ENCODE peak calls at places on chromosomes 1 and 21, in seven cellular contexts. T is heart left ventricle, O is esophagus muscularis mucosa, Y is left ventricle myocardium inferior, K is K562, L is right lobe of liver, B is RWPE1. G is an unnamed sample.

GRCh38 chr1:44786841-44787426 is 1.0 kb downstream of the BEST4 start:
- DNase-seq in T (no peak), O (no peak), Y (no peak), K (no peak), L (no peak), B (no peak), G (peak)

GRCh38 chr1:62187548-62187947 is 7.1 kb upstream of the L1TD1 start:
- DNase-seq in T (no peak), O (no peak), Y (no peak), K (no peak), L (peak), B (no peak), G (no peak)

GRCh38 chr1:100361249-100362089 is 9.2 kb downstream of the CDC14A start:
- DNase-seq in T (no peak), O (no peak), Y (no peak), K (no peak), L (no peak), B (no peak), G (no peak)

GRCh38 chr1:151222130-151222529 is 23.8 kb downstream of the PIP5K1A start:
- DNase-seq in T (no peak), O (no peak), Y (no peak), K (no peak), L (no peak), B (no peak), G (no peak)

GRCh38 chr21:31992391-31992790 is 119.6 kb downstream of the HUNK start:
- DNase-seq in T (no peak), O (no peak), Y (no peak), K (no peak), L (no peak), B (no peak), G (no peak)

GRCh38 chr21:42049578-42050430 is 21.3 kb upstream of the UMODL1 start:
- DNase-seq in T (no peak), O (no peak), Y (no peak), K (no peak), L (no peak), B (no peak), G (no peak)

GRCh38 chr1:175935566-175936115 is 192.2 kb upstream of the TNR start:
- DNase-seq in T (no peak), O (no peak), Y (no peak), K (no peak), L (no peak), B (no peak), G (no peak)

GRCh38 chr21:35222541-35222941 is 173.4 kb upstream of the RUNX1 start:
- DNase-seq in T (no peak), O (no peak), Y (no peak), K (no peak), L (no peak), B (no peak), G (no peak)

GRCh38 chr1:160935527-160936258 is 18.9 kb downstream of the ITLN2 start:
- DNase-seq in T (no peak), O (no peak), Y (no peak), K (no peak), L (no peak), B (no peak), G (no peak)

GRCh38 chr1:119288751-119289150 is 79.8 kb upstream of the HAO2 start:
- DNase-seq in T (no peak), O (no peak), Y (no peak), K (no peak), L (no peak), B (no peak), G (no peak)

GRCh38 chr1:53644909-53645689 is 93.9 kb downstream of the GLIS1 start:
- DNase-seq in T (no peak), O (no peak), Y (no peak), K (no peak), L (peak), B (no peak), G (peak)

GRCh38 chr1:14366361-14367018 is 232.0 kb upstream of the KAZN start:
- DNase-seq in T (no peak), O (no peak), Y (peak), K (no peak), L (no peak), B (no peak), G (no peak)

GRCh38 chr1:212699839-212700596 is at the start of gene BATF3:
- DNase-seq in T (peak), O (no peak), Y (peak), K (no peak), L (peak), B (no peak), G (no peak)

GRCh38 chr1:53137729-53138128 is 4.7 kb downstream of the SLC1A7 start:
- DNase-seq in T (no peak), O (no peak), Y (no peak), K (peak), L (peak), B (no peak), G (no peak)

GRCh38 chr1:119613769-119614358 is 34.2 kb downstream of the ZNF697 start:
- DNase-seq in T (peak), O (peak), Y (peak), K (peak), L (peak), B (peak), G (no peak)

GRCh38 chr1:51567653-51568052 is 48.6 kb upstream of the EPS15 start:
- DNase-seq in T (no peak), O (no peak), Y (no peak), K (no peak), L (no peak), B (peak), G (no peak)

GRCh38 chr1:15579683-15580047 is 5.2 kb downstream of the AGMAT start:
- DNase-seq in T (no peak), O (no peak), Y (no peak), K (no peak), L (no peak), B (no peak), G (no peak)

GRCh38 chr1:175197536-175197935 is 5.0 kb upstream of the KIAA0040 start:
- DNase-seq in T (no peak), O (no peak), Y (no peak), K (no peak), L (no peak), B (peak), G (no peak)

GRCh38 chr21:45256021-45256911 is 31.4 kb downstream of the POFUT2 start:
- DNase-seq in T (no peak), O (peak), Y (no peak), K (no peak), L (peak), B (no peak), G (peak)

GRCh38 chr1:1313500-1314236 is 5.3 kb downstream of the PUSL1 start:
- DNase-seq in T (no peak), O (no peak), Y (no peak), K (no peak), L (no peak), B (no peak), G (no peak)

GRCh38 chr1:163054056-163054706 is 15.0 kb upstream of the RGS4 start:
- DNase-seq in T (no peak), O (no peak), Y (no peak), K (no peak), L (no peak), B (no peak), G (no peak)

GRCh38 chr1:94083653-94084052 is 37.3 kb downstream of the ABCA4 start:
- DNase-seq in T (no peak), O (no peak), Y (no peak), K (no peak), L (no peak), B (no peak), G (no peak)

GRCh38 chr1:101993703-101994102 is 3.0 kb downstream of the OLFM3 start:
- DNase-seq in T (no peak), O (no peak), Y (no peak), K (no peak), L (no peak), B (no peak), G (no peak)

GRCh38 chr21:20308586-20308985 is 689.6 kb upstream of the NCAM2 start:
- DNase-seq in T (no peak), O (no peak), Y (no peak), K (no peak), L (no peak), B (no peak), G (no peak)

GRCh38 chr1:158471920-158472319 is at the start of gene OR10R2:
- DNase-seq in T (no peak), O (no peak), Y (no peak), K (no peak), L (no peak), B (no peak), G (no peak)

GRCh38 chr1:100955322-100955721 is 59.4 kb downstream of the SLC30A7 start:
- DNase-seq in T (no peak), O (no peak), Y (no peak), K (no peak), L (no peak), B (peak), G (no peak)

GRCh38 chr1:152110860-152111514 is 4.3 kb downstream of the TCHH start:
- DNase-seq in T (peak), O (no peak), Y (peak), K (no peak), L (no peak), B (peak), G (no peak)

GRCh38 chr21:34843562-34843961 is 174.8 kb downstream of the CLIC6 start:
- DNase-seq in T (no peak), O (no peak), Y (no peak), K (no peak), L (no peak), B (no peak), G (no peak)

GRCh38 chr1:196312739-196313138 is 295.5 kb downstream of the KCNT2 start:
- DNase-seq in T (no peak), O (no peak), Y (no peak), K (no peak), L (no peak), B (no peak), G (no peak)

GRCh38 chr1:7207875-7208646 is 422.8 kb downstream of the CAMTA1 start:
- DNase-seq in T (peak), O (no peak), Y (no peak), K (peak), L (peak), B (peak), G (no peak)

GRCh38 chr1:67683736-67684525 is 1.1 kb upstream of the GADD45A start:
- DNase-seq in T (no peak), O (no peak), Y (no peak), K (peak), L (no peak), B (peak), G (no peak)

GRCh38 chr21:36864974-36865373 is 101.5 kb downstream of the HLCS start:
- DNase-seq in T (no peak), O (peak), Y (no peak), K (no peak), L (no peak), B (no peak), G (no peak)

GRCh38 chr1:219897914-219898313 is 30.4 kb downstream of the SLC30A10 start:
- DNase-seq in T (no peak), O (no peak), Y (no peak), K (no peak), L (no peak), B (no peak), G (no peak)

GRCh38 chr21:38679531-38679930 is 126.2 kb upstream of the ETS2 start:
- DNase-seq in T (no peak), O (no peak), Y (no peak), K (peak), L (no peak), B (no peak), G (no peak)

GRCh38 chr1:201883266-201883665 is 5.4 kb upstream of the SHISA4 start:
- DNase-seq in T (no peak), O (no peak), Y (no peak), K (no peak), L (no peak), B (no peak), G (no peak)

GRCh38 chr1:201880928-201881571 is 7.6 kb upstream of the SHISA4 start:
- DNase-seq in T (no peak), O (no peak), Y (no peak), K (no peak), L (no peak), B (no peak), G (no peak)

GRCh38 chr1:201881617-201882016 is 7.1 kb upstream of the SHISA4 start:
- DNase-seq in T (no peak), O (no peak), Y (no peak), K (no peak), L (no peak), B (no peak), G (no peak)

GRCh38 chr1:201883786-201884185 is 4.9 kb upstream of the SHISA4 start:
- DNase-seq in T (no peak), O (no peak), Y (peak), K (peak), L (no peak), B (peak), G (no peak)

GRCh38 chr1:201882665-201883132 is 6.0 kb upstream of the SHISA4 start:
- DNase-seq in T (no peak), O (no peak), Y (no peak), K (peak), L (no peak), B (peak), G (no peak)
- TF ChIP-seq CTCF in T (no peak), O (no peak), Y (no peak), K (peak), L (no peak), B (no peak), G (peak)

DNA sequence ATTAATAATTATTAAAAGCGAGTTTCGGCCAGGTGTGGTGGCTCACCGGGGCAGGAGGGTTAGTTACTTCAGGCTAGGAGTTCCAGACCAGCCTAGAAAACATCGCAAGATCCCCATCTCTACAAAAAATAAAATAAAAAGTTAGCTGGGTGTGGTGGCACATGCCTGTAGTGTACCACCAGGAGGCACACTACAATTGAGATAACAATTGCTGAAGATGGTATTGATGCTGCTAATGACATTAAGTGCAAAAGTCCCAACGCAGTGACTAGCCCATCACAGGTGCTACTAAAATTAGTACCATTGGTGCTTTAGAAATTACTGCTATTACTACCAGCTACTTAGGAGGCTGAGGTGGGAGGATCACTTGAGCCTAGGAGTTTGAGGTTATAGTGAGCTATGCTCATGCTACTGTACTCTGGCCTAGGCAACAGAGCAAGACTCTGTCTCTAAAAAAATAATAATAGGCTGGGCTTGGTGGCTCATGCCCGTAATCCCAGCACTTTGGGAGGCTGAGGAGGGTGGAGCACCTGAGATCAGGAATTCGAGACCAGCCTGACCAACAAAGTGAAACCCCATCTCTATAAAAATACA is 156.6 kb downstream of the GREM2 start:
- DNase-seq in T (no peak), O (no peak), Y (no peak), K (no peak), L (no peak), B (no peak), G (no peak)
- TF ChIP-seq CTCF in T (no peak), O (peak), Y (no peak), K (peak), L (peak), B (no peak), G (peak)

GRCh38 chr21:33025471-33026298 is at the start of gene OLIG2:
- DNase-seq in T (no peak), O (no peak), Y (no peak), K (no peak), L (no peak), B (no peak), G (no peak)

GRCh38 chr21:33023574-33024277 is 2.0 kb upstream of the OLIG2 start:
- DNase-seq in T (no peak), O (no peak), Y (no peak), K (no peak), L (peak), B (no peak), G (no peak)

GRCh38 chr21:33026299-33026858 is 644 bp downstream of the OLIG2 start:
- DNase-seq in T (no peak), O (no peak), Y (no peak), K (no peak), L (no peak), B (no peak), G (no peak)

GRCh38 chr21:33024278-33025103 is 1.2 kb upstream of the OLIG2 start:
- DNase-seq in T (no peak), O (no peak), Y (no peak), K (no peak), L (no peak), B (no peak), G (no peak)

GRCh38 chr21:33025106-33025470 is 647 bp upstream of the OLIG2 start:
- DNase-seq in T (no peak), O (no peak), Y (no peak), K (no peak), L (no peak), B (no peak), G (no peak)
- TF ChIP-seq CTCF in T (no peak), O (no peak), Y (no peak), K (no peak), L (no peak), B (no peak), G (peak)

DNA sequence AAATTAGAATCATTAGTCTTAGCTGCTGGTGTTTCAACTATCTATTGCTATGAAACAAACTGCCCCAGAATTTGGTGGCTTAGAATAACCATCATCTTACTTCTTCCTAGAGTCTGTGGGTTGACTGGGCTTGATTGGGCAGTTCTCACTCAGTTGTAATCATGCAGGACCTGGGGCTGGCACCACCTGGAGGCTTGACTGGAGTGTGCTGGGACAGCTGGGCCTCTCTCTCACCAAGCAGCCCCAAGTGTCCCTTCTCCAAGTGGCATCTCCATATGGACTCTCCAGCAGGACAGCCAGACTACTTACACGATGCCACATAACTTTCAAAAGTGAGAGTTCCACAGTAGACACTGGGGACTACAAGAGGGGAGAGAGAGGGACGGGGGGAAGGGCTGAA is 140.3 kb upstream of the ATP1B1 start:
- DNase-seq in T (no peak), O (no peak), Y (no peak), K (no peak), L (no peak), B (no peak), G (no peak)
- TF ChIP-seq CTCF in T (no peak), O (no peak), Y (no peak), K (no peak), L (no peak), B (no peak), G (no peak)

GRCh38 chr1:40979241-40980067 is at the start of gene CTPS1:
- DNase-seq in T (peak), O (peak), Y (peak), K (peak), L (peak), B (peak), G (peak)
- TF ChIP-seq CTCF in T (no peak), O (no peak), Y (no peak), K (peak), L (no peak), B (no peak), G (peak)

GRCh38 chr1:97196825-97197516 is 475.4 kb downstream of the PTBP2 start:
- DNase-seq in T (no peak), O (no peak), Y (no peak), K (no peak), L (no peak), B (no peak), G (no peak)

GRCh38 chr1:97190326-97190725 is 468.7 kb downstream of the PTBP2 start:
- DNase-seq in T (no peak), O (no peak), Y (no peak), K (no peak), L (no peak), B (peak), G (no peak)

GRCh38 chr1:97192872-97193572 is 471.4 kb downstream of the PTBP2 start:
- DNase-seq in T (no peak), O (no peak), Y (no peak), K (no peak), L (no peak), B (peak), G (no peak)
- TF ChIP-seq CTCF in T (no peak), O (no peak), Y (no peak), K (no peak), L (no peak), B (no peak), G (peak)

DNA sequence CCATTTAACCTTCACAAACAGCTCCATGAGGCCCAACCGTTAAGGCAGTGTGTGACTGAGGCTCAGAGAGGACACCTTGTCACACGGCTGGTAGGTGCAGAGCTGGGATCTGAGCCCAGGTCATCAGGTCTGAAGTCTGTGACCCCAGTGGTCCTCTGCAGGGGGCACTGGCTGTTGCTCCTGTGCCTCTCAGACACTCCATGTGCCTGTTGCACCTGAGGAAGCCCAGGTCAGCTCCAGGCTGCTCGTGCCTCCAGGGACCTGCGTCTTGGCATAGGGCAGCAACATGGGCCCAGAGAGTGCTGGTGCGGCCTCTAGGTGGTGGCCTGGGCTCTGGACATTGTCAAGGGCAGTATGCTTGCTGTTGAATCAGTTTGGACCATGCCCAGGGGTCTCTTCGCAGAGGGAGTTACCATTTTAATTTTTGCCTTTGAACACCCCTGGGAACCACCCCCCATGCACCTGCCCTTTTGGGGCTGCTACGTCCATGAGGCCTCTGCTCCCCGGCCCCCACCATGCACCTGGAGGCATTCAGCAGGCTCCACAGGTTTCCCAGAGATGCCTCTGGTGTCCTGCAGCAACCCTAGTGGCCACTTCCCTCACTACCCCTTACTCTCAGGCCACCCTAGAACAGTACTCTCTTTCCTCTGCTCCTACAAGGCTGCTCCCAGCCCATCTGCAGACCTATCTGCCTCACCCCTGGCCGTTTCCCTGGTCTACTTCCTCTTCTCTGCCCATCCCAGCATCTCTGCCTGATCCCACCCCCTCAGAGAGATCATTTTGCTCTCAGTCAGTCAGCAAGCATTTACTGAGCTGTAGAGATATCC is 25.2 kb upstream of the EPS8L3 start:
- DNase-seq in T (peak), O (no peak), Y (peak), K (peak), L (peak), B (no peak), G (peak)
- TF ChIP-seq CTCF in T (no peak), O (no peak), Y (peak), K (peak), L (no peak), B (no peak), G (peak)

G was measured in chondrocyte.